ENCODE peak calls at places on chromosome 4, in four cellular contexts. R is endothelial cell of umbilical vein, F is K562, N is upper lobe of left lung. D is an unnamed sample.

GRCh38 chr4:85005865-85006377 is 39.4 kb upstream of the WDFY3 start:
- DNase-seq in N (no peak), R (peak; percentile 54), F (no peak), D (no peak)

GRCh38 chr4:70778888-70779422 is 57.2 kb downstream of the RUFY3 start:
- DNase-seq in R (peak; percentile 90), N (peak; percentile 77), F (no peak), D (no peak)

GRCh38 chr4:128512767-128513322 is 225.2 kb upstream of the PGRMC2 start:
- DNase-seq in R (peak; percentile 19), F (no peak), N (no peak), D (no peak)

GRCh38 chr4:140236649-140237160 is 82.7 kb upstream of the MAML3 start:
- DNase-seq in N (no peak), F (no peak), R (no peak), D (no peak)

GRCh38 chr4:21742326-21742725 is 206.2 kb downstream of the KCNIP4 start:
- DNase-seq in F (no peak), N (no peak), R (no peak), D (no peak)

GRCh38 chr4:25104561-25104960 is 55.7 kb downstream of the SEPSECS start:
- DNase-seq in F (no peak), R (no peak), N (no peak), D (no peak)

GRCh38 chr4:107183155-107183774 is 147.2 kb upstream of the DKK2 start:
- DNase-seq in N (no peak), R (peak; percentile 69), F (peak; percentile 50), D (no peak)

GRCh38 chr4:1300466-1301455 is 11.1 kb downstream of the MAEA start:
- DNase-seq in R (no peak), F (no peak), N (peak; percentile 84), D (peak; percentile 90)

GRCh38 chr4:185839204-185839712 is 27.3 kb upstream of the SORBS2 start:
- DNase-seq in R (peak; percentile 95), N (no peak), F (no peak), D (no peak)

GRCh38 chr4:40486534-40486933 is 143.1 kb downstream of the RBM47 start:
- DNase-seq in R (no peak), F (no peak), N (no peak), D (no peak)

GRCh38 chr4:10105421-10105820 is 11.2 kb downstream of the WDR1 start:
- DNase-seq in F (no peak), N (no peak), R (no peak), D (no peak)

DNA sequence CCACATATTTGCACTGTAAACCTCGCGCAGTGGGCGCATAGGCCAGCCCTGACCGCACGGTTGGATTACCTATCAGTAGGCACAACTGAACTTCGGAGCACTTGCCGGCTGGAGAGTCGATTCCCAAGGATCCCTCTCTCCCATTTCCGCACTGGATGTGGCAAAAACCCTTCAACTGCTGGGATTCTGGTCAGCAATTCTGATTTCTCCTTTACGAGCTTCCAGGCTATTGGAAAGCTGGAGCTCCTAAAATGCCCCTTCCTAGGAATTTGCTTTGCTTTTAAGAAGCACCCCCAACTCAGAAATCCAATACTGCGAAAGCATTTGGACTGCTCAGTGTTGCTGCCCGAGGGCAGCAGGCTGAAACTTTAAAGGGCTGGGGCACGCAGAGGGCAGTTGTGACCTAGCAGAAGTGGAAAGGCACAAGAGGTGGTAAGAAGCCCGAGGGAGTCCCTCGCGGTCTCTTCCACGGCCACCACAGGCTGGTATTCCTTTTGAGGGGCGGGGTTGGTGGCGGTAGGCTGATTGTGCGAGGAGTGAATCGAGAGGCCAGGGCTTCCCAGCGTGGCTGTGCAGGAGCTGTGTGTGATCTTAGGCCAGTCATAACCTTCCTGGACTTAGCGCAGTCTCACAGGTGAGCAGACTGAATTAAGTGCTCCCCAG is 1.6 kb downstream of the ZAR1 start:
- DNase-seq in R (no peak), N (no peak), F (no peak), D (no peak)
- H3K4me3 ChIP-seq in R (no peak overlapping the region), N (no peak overlapping the region), F (no peak overlapping the region), D (no peak overlapping the region)

GRCh38 chr4:134470544-134470943 is 269.0 kb upstream of the PABPC4L start:
- DNase-seq in R (peak; percentile 63), N (peak; percentile 21), F (no peak), D (no peak)

GRCh38 chr4:134463771-134464170 is 262.2 kb upstream of the PABPC4L start:
- DNase-seq in N (no peak), F (no peak), R (no peak), D (no peak)

DNA sequence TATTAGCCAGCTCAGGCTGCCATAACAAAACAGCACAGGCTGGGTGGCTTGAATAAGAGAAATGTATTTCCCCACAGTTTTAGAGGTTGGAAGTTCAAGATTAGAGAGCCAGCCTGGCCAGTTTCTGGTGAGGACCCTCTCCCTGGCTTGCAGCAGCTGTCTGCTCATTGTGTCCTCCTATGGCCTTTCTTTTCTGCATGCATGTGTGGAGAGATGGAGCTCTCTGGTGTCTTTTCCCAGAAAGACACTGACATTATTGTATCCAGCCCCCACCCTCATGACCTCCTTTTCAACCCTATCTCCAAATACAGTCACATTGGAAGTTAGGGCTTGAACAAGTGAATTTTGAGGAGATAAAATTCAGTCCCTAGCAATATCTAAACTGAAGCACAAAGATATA is 263.8 kb upstream of the PABPC4L start:
- DNase-seq in R (no peak), N (no peak), F (no peak), D (no peak)
- TF ChIP-seq CTCF in R (no peak), N (no peak), F (no peak), D (no peak)

GRCh38 chr4:67465032-67465762 is 80.1 kb downstream of the CENPC start:
- DNase-seq in R (no peak), N (no peak), F (no peak), D (no peak)

GRCh38 chr4:67465763-67466052 is 79.6 kb downstream of the CENPC start:
- DNase-seq in R (no peak), F (no peak), N (no peak), D (no peak)

DNA sequence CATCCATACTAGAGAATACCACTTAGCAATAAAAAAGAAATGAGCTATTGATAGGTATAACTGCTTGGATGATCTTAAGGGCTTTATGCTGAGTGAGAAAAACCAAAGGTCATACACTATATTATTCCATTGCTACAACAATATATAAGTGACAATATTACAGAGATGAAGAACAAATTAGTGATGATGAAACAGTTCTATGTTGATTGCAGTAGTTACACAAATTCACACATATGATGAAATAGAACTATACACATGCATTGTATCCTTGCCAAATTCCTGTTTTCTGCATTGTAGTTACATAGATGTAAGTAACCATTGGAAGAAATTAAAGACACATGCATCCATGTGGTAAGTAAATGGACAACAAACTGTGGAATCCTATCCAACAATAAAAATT is 76.5 kb downstream of the CENPC start:
- DNase-seq in N (no peak), R (no peak), F (no peak), D (no peak)
- TF ChIP-seq POLR2AphosphoS5 in N (no peak), R (no peak), F (no peak), D (no peak)

GRCh38 chr4:179831274-179831673 is 2389.0 kb upstream of the AGA start:
- DNase-seq in R (no peak), F (no peak), N (no peak), D (no peak)

DNA sequence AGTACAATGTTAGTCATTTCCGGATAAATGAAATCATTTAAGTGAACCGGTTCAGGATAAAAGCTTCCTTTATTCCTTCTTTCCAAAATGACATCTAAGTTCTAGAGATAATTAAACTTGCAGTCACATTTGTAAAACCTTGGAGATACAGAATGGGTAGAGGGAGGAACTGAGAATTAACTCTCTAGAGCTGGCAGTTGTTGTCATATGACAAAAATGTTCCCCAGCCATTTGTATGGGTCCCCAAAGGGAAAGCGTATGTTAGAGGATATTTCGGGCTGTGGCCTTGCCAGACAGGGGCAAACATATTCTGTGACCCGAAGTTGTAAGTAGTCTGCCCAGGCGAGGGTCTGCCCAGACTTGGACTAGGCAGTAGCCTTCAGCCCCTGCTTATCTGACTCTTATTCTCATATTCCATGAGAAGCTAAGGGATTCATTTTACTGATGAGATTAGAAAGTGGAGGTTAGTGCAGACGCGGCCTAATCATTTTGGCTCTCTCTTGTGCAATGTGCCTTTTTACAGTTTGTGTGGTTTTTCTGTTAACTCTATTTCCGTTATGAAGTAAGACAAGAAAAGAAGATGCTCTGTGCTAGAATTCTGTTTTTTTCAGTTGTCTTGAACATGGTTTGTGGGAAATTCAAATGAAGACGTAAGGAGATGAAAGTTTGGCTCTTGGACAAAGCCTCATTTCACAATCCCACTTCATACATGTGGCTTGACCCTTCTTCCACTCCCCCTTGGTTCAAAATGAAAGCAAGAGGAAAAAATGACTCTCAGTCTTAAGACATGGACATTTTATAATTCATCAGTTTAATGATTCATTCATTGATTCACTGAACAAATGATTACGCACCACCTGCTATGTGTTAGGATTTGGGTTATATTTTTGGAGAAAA is 2394.2 kb upstream of the AGA start:
- DNase-seq in F (no peak), N (no peak), R (no peak), D (no peak)
- H3K4me3 ChIP-seq in F (no peak overlapping the region), N (no peak overlapping the region), R (no peak overlapping the region), D (no peak overlapping the region)

DNA sequence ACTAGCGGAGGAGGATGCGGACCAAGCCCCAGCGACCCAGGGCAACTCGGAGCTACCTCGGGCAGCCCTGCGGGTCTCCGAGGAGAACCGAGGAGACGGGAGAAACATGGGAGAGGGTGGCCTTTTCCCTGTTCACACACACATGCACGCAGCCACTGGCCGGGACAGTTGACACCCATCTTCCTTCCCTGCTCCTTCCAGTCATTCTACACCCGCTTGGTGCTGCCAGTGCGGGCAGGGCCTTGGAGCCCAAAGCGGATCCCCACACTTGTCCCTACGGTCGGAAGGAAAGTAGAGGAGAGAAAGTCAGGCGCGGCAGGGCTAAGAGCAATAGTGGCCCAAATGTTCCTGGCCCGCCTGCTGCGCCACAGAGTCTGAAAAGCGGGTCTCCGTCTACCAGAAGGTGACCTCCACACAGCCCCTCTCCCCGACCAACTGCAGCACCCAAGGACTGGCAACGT is 1.1 kb upstream of the PPP3CA start:
- DNase-seq in N (peak; percentile 44), R (no peak), F (no peak), D (no peak)
- TF ChIP-seq CTCF in N (no peak), R (no peak), F (no peak), D (no peak)

GRCh38 chr4:158020175-158020574 is 152.7 kb downstream of the GASK1B start:
- DNase-seq in F (no peak), R (peak; percentile 96), N (peak; percentile 77), D (no peak)
- TF ChIP-seq POLR2AphosphoS5 in F (no peak), R (peak; percentile 3), N (no peak), D (no peak)

D was measured in spleen.